ENCODE peak calls at places on chromosomes 11 and 22, in six cellular contexts. E, G, P, T, Z and H are unnamed samples.

GRCh38 chr22:32996702-32997101 is 61.5 kb downstream of the SYN3 start:
- DNase-seq in G (no peak), Z (peak; percentile 16), T (peak; percentile 92), E (no peak), P (no peak), H (peak; percentile 8)

GRCh38 chr11:61666684-61667297 is 13.4 kb upstream of the DAGLA start:
- DNase-seq in P (no peak), Z (no peak), G (no peak), E (no peak), T (no peak), H (no peak)

GRCh38 chr11:125517116-125517804 is 21.2 kb upstream of the FEZ1 start:
- DNase-seq in T (peak; percentile 49), E (peak; percentile 84), Z (peak; percentile 24), P (no peak), G (no peak), H (peak; percentile 79)

GRCh38 chr22:23783496-23784167 is 3.1 kb upstream of the SMARCB1 start:
- DNase-seq in G (no peak), E (no peak), P (no peak), Z (no peak), T (no peak), H (no peak)

GRCh38 chr11:98587884-98588283 is 432.9 kb upstream of the CNTN5 start:
- DNase-seq in Z (no peak), T (no peak), P (no peak), E (no peak), G (no peak), H (no peak)

GRCh38 chr11:8318536-8318935 is 54.9 kb upstream of the LMO1 start:
- DNase-seq in G (no peak), P (no peak), E (no peak), T (no peak), Z (no peak), H (no peak)

GRCh38 chr22:50485221-50486131 is 1.2 kb upstream of the MIOX start:
- DNase-seq in Z (no peak), P (no peak), G (no peak), E (no peak), T (peak; percentile 43), H (no peak)

GRCh38 chr11:70501933-70502540 is 103.7 kb downstream of the CTTN start:
- DNase-seq in G (no peak), P (no peak), E (no peak), T (no peak), Z (no peak), H (no peak)

GRCh38 chr11:43130616-43131015 is 181.2 kb upstream of the API5 start:
- DNase-seq in G (no peak), E (no peak), T (no peak), Z (no peak), P (no peak), H (no peak)

GRCh38 chr11:116427903-116428637 is 344.7 kb downstream of the BUD13 start:
- DNase-seq in G (no peak), Z (no peak), E (no peak), T (no peak), P (no peak), H (no peak)

GRCh38 chr11:34866375-34866774 is 49.8 kb downstream of the APIP start:
- DNase-seq in T (peak; percentile 68), G (no peak), P (no peak), E (no peak), Z (no peak), H (peak; percentile 56)

GRCh38 chr11:83004855-83005556 is 66.7 kb downstream of the RAB30 start:
- DNase-seq in P (no peak), Z (no peak), E (no peak), G (no peak), T (no peak), H (no peak)

GRCh38 chr11:63489879-63490278 is 1.1 kb downstream of the PLAAT5 start:
- DNase-seq in T (no peak), P (no peak), Z (no peak), E (peak; percentile 67), G (no peak), H (peak; percentile 10)

GRCh38 chr11:108705061-108705460 is 40.2 kb downstream of the DDX10 start:
- DNase-seq in G (no peak), T (no peak), P (no peak), E (no peak), Z (no peak), H (no peak)

GRCh38 chr22:26949193-26949592 is 291.8 kb downstream of the MIAT start:
- DNase-seq in P (no peak), G (no peak), Z (no peak), T (peak; percentile 45), E (no peak), H (peak; percentile 41)

GRCh38 chr11:819943-820649 is 1.4 kb downstream of the PNPLA2 start:
- DNase-seq in Z (peak; percentile 92), P (no peak), G (peak; percentile 95), E (peak; percentile 62), T (peak; percentile 75), H (peak; percentile 65)

GRCh38 chr11:79434263-79434662 is 6.6 kb downstream of the TENM4 start:
- DNase-seq in Z (no peak), G (no peak), P (no peak), T (no peak), E (no peak), H (no peak)

GRCh38 chr22:19958083-19959042 is 16.7 kb upstream of the TXNRD2 start:
- DNase-seq in Z (no peak), P (no peak), T (peak; percentile 85), E (no peak), G (no peak), H (peak; percentile 44)

GRCh38 chr22:23686416-23687024 is 4.3 kb upstream of the RGL4 start:
- DNase-seq in T (no peak), Z (no peak), E (no peak), G (no peak), P (no peak), H (no peak)

GRCh38 chr11:65434667-65435179 is 12.1 kb downstream of the NEAT1 start:
- DNase-seq in Z (peak; percentile 17), E (peak; percentile 34), P (no peak), T (peak; percentile 49), G (no peak), H (peak; percentile 62)
- H3K4me3 ChIP-seq in Z (no peak overlapping the region), E (no peak overlapping the region), P (no peak overlapping the region), T (peak overlapping the region; percentile 93), G (no peak overlapping the region), H (no peak overlapping the region)

DNA sequence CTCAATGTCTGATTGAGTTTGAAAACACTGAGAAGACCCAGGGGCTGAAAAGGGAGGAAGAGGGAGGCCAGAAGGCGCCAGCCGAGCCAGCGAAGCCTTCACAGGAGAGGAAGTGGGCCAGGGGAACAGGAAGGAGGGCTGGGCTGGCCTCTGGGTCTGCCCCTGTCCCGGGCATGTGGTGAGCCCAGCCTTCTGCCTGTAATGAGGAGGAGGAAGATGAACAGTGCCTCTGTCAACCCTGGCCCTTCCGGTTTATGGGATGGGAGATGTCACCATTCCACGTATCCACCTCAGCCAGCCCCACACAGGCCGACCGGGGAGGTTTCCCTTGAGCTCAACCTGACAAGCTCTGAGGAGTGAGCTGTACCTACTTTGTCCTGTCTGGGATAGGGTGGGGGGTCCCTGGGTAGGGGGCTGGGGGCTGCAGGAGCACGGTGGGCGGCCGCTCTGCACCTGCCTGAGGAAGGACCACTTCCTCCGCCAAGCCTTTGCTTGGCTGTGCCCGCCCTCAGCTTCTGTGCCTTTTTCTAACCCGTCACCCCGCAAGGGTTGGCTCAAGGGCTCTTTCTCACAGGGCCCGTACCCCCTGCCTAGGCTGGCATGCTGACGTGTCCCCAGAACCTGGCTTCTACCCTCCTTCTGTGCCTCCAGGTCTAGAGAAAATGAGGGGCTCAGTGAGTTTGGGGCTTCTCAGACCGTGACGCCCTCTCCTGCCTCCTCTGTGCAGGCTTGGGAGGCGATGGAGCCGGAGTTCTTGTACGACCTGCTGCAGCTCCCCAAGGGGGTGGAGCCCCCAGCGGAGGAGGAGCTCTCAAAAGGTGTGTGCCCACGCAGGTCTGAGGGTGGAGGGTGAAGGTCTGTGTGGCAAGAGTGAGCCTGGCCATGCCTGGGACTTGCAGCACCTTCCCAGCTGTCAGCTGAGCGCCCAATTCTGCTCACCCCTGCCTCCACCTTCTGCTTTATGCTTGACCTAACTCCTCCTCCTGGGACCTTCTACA is 2.2 kb downstream of the PARVG start:
- DNase-seq in Z (no peak), P (no peak), T (no peak), E (no peak), G (peak; percentile 50), H (no peak)
- H3K4me3 ChIP-seq in Z (no peak overlapping the region), P (no peak overlapping the region), T (no peak overlapping the region), E (no peak overlapping the region), G (peak overlapping the region; percentile 61), H (no peak overlapping the region)

DNA sequence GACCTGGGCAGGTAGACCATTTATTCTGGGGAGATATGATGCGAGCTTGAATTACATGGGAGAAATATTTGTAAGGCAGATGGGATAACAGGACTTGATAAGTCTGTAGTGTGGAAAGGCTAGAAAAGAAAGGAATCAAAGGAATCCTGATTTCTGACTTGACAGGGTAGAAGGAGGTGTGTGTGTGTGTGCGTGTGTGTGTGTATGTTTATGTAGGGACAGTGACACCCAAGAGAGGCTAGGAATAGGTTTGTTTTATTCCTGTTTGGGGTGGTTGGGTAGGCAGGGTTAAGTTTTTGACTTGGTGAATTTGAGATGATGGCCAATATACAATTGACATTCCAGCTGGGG is 390 bp upstream of the HTATIP2 start:
- DNase-seq in E (no peak), G (no peak), T (no peak), P (no peak), Z (no peak), H (no peak)
- H3K4me3 ChIP-seq in E (peak overlapping the region; percentile 53), G (peak overlapping the region; percentile 78), T (peak overlapping the region; percentile 81), P (peak overlapping the region; percentile 63), Z (peak overlapping the region; percentile 63), H (peak overlapping the region; percentile 63)

GRCh38 chr11:14784230-14784629 is 107.8 kb downstream of the CYP2R1 start:
- DNase-seq in P (no peak), G (no peak), E (no peak), Z (no peak), T (no peak), H (no peak)
- H3K4me3 ChIP-seq in P (no peak overlapping the region), G (no peak overlapping the region), E (no peak overlapping the region), Z (no peak overlapping the region), T (no peak overlapping the region), H (no peak overlapping the region)

GRCh38 chr11:45933846-45934579 is 11.6 kb downstream of the LARGE2 start:
- DNase-seq in P (no peak), E (no peak), G (no peak), T (no peak), Z (no peak), H (no peak)
- H3K4me3 ChIP-seq in P (no peak overlapping the region), E (no peak overlapping the region), G (no peak overlapping the region), T (no peak overlapping the region), Z (no peak overlapping the region), H (no peak overlapping the region)

GRCh38 chr22:46577361-46578249 is 40.2 kb upstream of the CELSR1 start:
- DNase-seq in G (no peak), T (peak; percentile 44), E (no peak), P (no peak), Z (no peak), H (no peak)
- H3K4me3 ChIP-seq in G (peak overlapping the region; percentile 37), T (peak overlapping the region; percentile 72), E (peak overlapping the region; percentile 62), P (peak overlapping the region; percentile 78), Z (peak overlapping the region; percentile 90), H (peak overlapping the region; percentile 61)

DNA sequence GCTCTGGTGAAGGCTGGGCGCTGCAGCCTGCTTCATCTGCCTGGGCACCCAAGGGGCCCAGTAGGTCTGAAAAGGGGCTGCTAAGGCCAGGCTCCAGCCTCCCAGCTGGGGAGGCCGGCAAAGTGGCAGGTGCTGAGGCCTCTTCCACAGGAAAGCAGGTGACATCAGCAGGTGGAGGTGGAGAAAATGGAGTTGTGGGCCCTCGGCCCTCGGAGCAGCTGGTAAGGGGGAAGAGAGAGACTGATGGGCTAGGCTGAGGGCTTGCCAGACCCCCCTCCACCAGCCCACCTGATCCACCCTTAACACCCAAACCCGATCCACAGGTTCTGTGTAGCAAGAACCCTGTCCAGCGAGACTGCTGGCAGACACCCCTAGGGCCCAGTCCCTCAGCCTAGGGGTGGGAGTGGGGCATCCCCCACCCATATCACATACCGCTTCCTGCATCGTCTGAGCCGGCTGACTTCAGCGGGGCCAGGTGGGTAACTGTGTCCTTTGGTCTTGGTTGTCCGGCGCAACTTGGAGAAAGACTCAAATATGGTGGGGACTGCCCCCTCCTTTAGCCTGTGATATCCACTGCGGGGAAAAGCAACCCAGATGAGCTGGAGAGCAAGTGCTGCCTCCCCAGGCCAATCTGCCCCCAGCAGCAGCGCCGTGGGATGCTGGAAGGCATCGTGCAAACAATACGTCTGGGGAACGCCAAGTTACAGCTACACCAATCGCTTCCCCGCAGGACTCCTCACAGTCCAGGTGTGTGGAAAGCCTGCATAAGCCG is 1.5 kb downstream of the THAP7 start:
- DNase-seq in T (peak; percentile 63), Z (no peak), E (no peak), G (no peak), P (no peak), H (no peak)
- H3K4me3 ChIP-seq in T (peak overlapping the region; percentile 84), Z (peak overlapping the region; percentile 90), E (peak overlapping the region; percentile 75), G (peak overlapping the region; percentile 65), P (peak overlapping the region; percentile 71), H (peak overlapping the region; percentile 80)